ENCODE peak calls at places on chromosomes 3 and 15, in ten cellular contexts. J is GM04503; C is tibial nerve; U is left cardiac atrium; R is endothelial cell; X is GM12892; P is NCI-H1694; Y is skeletal muscle cell; L is right cardiac atrium; E is stimulated activated CD8-positive, alpha-beta memory T cell treated with anti-CD3 and anti-CD28 coated beads, Interleukin-15, amount 100 ng/mL, for 1 hour. I is an unnamed sample.

GRCh38 chr3:37862219-37862711 is 585 bp downstream of the CTDSPL start:
- DNase-seq in J (no peak), C (no peak), U (peak; percentile 55), R (peak; percentile 27), X (peak; percentile 22), P (no peak), Y (no peak), L (peak; percentile 83), E (no peak), I (no peak)

GRCh38 chr15:46309914-46310313 is 675.1 kb downstream of the SQOR start:
- DNase-seq in J (no peak), C (no peak), U (no peak), R (no peak), X (no peak), P (no peak), Y (no peak), L (no peak), E (no peak), I (no peak)

GRCh38 chr3:136893848-136894443 is 31.9 kb downstream of the NCK1 start:
- DNase-seq in J (peak; percentile 46), C (no peak), U (no peak), R (no peak), X (no peak), P (no peak), Y (peak; percentile 4), L (no peak), E (no peak), I (peak; percentile 11)

GRCh38 chr3:21314688-21315087 is 436.3 kb downstream of the ZNF385D start:
- DNase-seq in J (no peak), C (no peak), U (no peak), R (no peak), X (no peak), P (no peak), Y (no peak), L (no peak), E (no peak), I (no peak)

GRCh38 chr3:50617096-50617791 is at the start of gene MAPKAPK3:
- DNase-seq in J (no peak), C (no peak), U (no peak), R (no peak), X (peak; percentile 89), P (no peak), Y (no peak), L (peak; percentile 80), E (no peak), I (no peak)

GRCh38 chr3:105367406-105368213 is 901 bp downstream of the ALCAM start:
- DNase-seq in J (no peak), C (peak; percentile 38), U (peak; percentile 67), R (peak; percentile 39), X (peak; percentile 36), P (no peak), Y (no peak), L (peak; percentile 82), E (peak; percentile 3), I (no peak)

GRCh38 chr15:87949934-87950298 is 306.6 kb downstream of the NTRK3 start:
- DNase-seq in J (no peak), C (peak; percentile 21), U (peak; percentile 36), R (no peak), X (no peak), P (no peak), Y (no peak), L (peak; percentile 65), E (no peak), I (no peak)

GRCh38 chr15:81098884-81099601 is 35.0 kb upstream of the CFAP161 start:
- DNase-seq in J (no peak), C (no peak), U (peak; percentile 81), R (peak; percentile 52), X (no peak), P (no peak), Y (no peak), L (peak; percentile 74), E (no peak), I (no peak)

GRCh38 chr3:94234177-94234788 is 171.4 kb downstream of the NSUN3 start:
- DNase-seq in J (no peak), C (no peak), U (no peak), R (peak; percentile 30), X (no peak), P (no peak), Y (no peak), L (no peak), E (no peak), I (no peak)

GRCh38 chr3:41581700-41582099 is 380.2 kb downstream of the ULK4 start:
- DNase-seq in J (no peak), C (no peak), U (no peak), R (no peak), X (no peak), P (no peak), Y (no peak), L (no peak), E (no peak), I (no peak)

GRCh38 chr3:139934557-139935070 is 371 bp upstream of the CLSTN2 start:
- DNase-seq in J (no peak), C (no peak), U (peak; percentile 78), R (peak; percentile 73), X (no peak), P (peak; percentile 47), Y (no peak), L (peak; percentile 92), E (no peak), I (no peak)

GRCh38 chr3:159635047-159635641 is 353.5 kb upstream of the IL12A start:
- DNase-seq in J (no peak), C (no peak), U (no peak), R (no peak), X (no peak), P (no peak), Y (no peak), L (no peak), E (no peak), I (no peak)

GRCh38 chr3:169390310-169390731 is 273.2 kb downstream of the MECOM start:
- DNase-seq in J (no peak), C (no peak), U (no peak), R (no peak), X (no peak), P (no peak), Y (no peak), L (no peak), E (no peak), I (peak; percentile 1)

GRCh38 chr3:147244397-147244796 is 161.9 kb downstream of the ZIC4 start:
- DNase-seq in J (no peak), C (no peak), U (no peak), R (no peak), X (no peak), P (no peak), Y (no peak), L (no peak), E (no peak), I (no peak)

GRCh38 chr3:122668930-122669730 is 11.5 kb upstream of the PARP14 start:
- DNase-seq in J (peak; percentile 56), C (no peak), U (no peak), R (no peak), X (no peak), P (no peak), Y (peak; percentile 45), L (no peak), E (no peak), I (peak; percentile 50)

GRCh38 chr3:33855884-33856546 is 57.6 kb downstream of the PDCD6IP start:
- DNase-seq in J (no peak), C (no peak), U (no peak), R (no peak), X (no peak), P (no peak), Y (no peak), L (no peak), E (no peak), I (no peak)

GRCh38 chr15:94493176-94493575 is 261.8 kb downstream of the MCTP2 start:
- DNase-seq in J (no peak), C (no peak), U (no peak), R (no peak), X (no peak), P (no peak), Y (no peak), L (no peak), E (no peak), I (no peak)

GRCh38 chr3:46096781-46097180 is 69.5 kb upstream of the XCR1 start:
- DNase-seq in J (no peak), C (no peak), U (no peak), R (no peak), X (no peak), P (no peak), Y (no peak), L (no peak), E (no peak), I (no peak)

GRCh38 chr3:196315821-196316220 is 2.2 kb downstream of the DYNLT2B start:
- DNase-seq in J (no peak), C (no peak), U (no peak), R (no peak), X (no peak), P (no peak), Y (no peak), L (no peak), E (no peak), I (no peak)

GRCh38 chr15:97995881-97996603 is 35.5 kb downstream of the ARRDC4 start:
- DNase-seq in J (no peak), C (no peak), U (no peak), R (peak; percentile 12), X (no peak), P (no peak), Y (no peak), L (no peak), E (no peak), I (no peak)

GRCh38 chr3:43766672-43767465 is 76.1 kb downstream of the ABHD5 start:
- DNase-seq in J (peak; percentile 60), C (no peak), U (no peak), R (no peak), X (no peak), P (no peak), Y (no peak), L (no peak), E (no peak), I (no peak)

GRCh38 chr3:106560451-106560966 is 691.7 kb upstream of the CBLB start:
- DNase-seq in J (peak; percentile 89), C (no peak), U (no peak), R (no peak), X (no peak), P (no peak), Y (peak; percentile 69), L (no peak), E (no peak), I (peak; percentile 71)

GRCh38 chr3:107662109-107662477 is 139.3 kb downstream of the BBX start:
- DNase-seq in J (peak; percentile 51), C (no peak), U (peak; percentile 34), R (no peak), X (no peak), P (no peak), Y (peak; percentile 55), L (no peak), E (no peak), I (no peak)

GRCh38 chr15:81312790-81313543 is 11.0 kb downstream of the STARD5 start:
- DNase-seq in J (peak; percentile 97), C (peak; percentile 52), U (peak; percentile 82), R (no peak), X (no peak), P (no peak), Y (peak; percentile 96), L (peak; percentile 89), E (no peak), I (peak; percentile 89)

GRCh38 chr15:49706805-49707204 is 86.0 kb downstream of the DTWD1 start:
- DNase-seq in J (no peak), C (no peak), U (no peak), R (no peak), X (no peak), P (no peak), Y (no peak), L (no peak), E (no peak), I (no peak)

GRCh38 chr15:68658151-68658550 is 79.4 kb downstream of the CORO2B start:
- DNase-seq in J (no peak), C (no peak), U (no peak), R (no peak), X (no peak), P (peak; percentile 80), Y (no peak), L (no peak), E (no peak), I (no peak)

GRCh38 chr3:106212658-106213222 is 343.9 kb upstream of the CBLB start:
- DNase-seq in J (no peak), C (no peak), U (no peak), R (no peak), X (no peak), P (no peak), Y (no peak), L (no peak), E (no peak), I (no peak)

GRCh38 chr3:36538405-36538804 is 158.1 kb downstream of the STAC start:
- DNase-seq in J (no peak), C (no peak), U (no peak), R (no peak), X (no peak), P (no peak), Y (no peak), L (no peak), E (no peak), I (no peak)